ENCODE peak calls at places on chromosomes 4 and X, in ten cellular contexts. E, V, W, X, C, I, U, L, M and D are unnamed samples.
A peak's percentile ranks its signal among the peaks of the same experiment; 100 is the strongest.

GRCh38 chrX:87409113-87409841 is 108.3 kb upstream of the KLHL4 start:
- DNase-seq in E (peak; percentile 0), V (no peak), W (peak; percentile 88), X (no peak), C (peak; percentile 78), I (peak; percentile 1), U (no peak), L (no peak), M (peak; percentile 73), D (peak; percentile 86)

GRCh38 chr4:57910151-57910550 is 800.0 kb upstream of the IGFBP7 start:
- DNase-seq in E (no peak), V (no peak), W (no peak), X (no peak), C (no peak), I (no peak), U (no peak), L (no peak), M (no peak), D (no peak)

GRCh38 chr4:165343353-165344191 is 16.1 kb downstream of the MSMO1 start:
- DNase-seq in E (peak; percentile 36), V (no peak), W (no peak), X (no peak), C (no peak), I (no peak), U (no peak), L (peak; percentile 24), M (no peak), D (no peak)

GRCh38 chrX:134544189-134544588 is 84.2 kb downstream of the HPRT1 start:
- DNase-seq in E (no peak), V (no peak), W (no peak), X (no peak), C (no peak), I (no peak), U (no peak), L (no peak), M (no peak), D (no peak)

GRCh38 chr4:100935090-100935489 is 412.2 kb downstream of the PPP3CA start:
- DNase-seq in E (peak; percentile 26), V (no peak), W (no peak), X (peak; percentile 3), C (no peak), I (no peak), U (no peak), L (no peak), M (no peak), D (no peak)

GRCh38 chr4:22463179-22463578 is 52.7 kb downstream of the ADGRA3 start:
- DNase-seq in E (peak; percentile 44), V (no peak), W (no peak), X (no peak), C (no peak), I (no peak), U (no peak), L (no peak), M (no peak), D (no peak)

GRCh38 chr4:10491420-10491819 is 34.2 kb upstream of the ZNF518B start:
- DNase-seq in E (no peak), V (no peak), W (no peak), X (no peak), C (no peak), I (no peak), U (no peak), L (no peak), M (no peak), D (no peak)

GRCh38 chr4:144115519-144115918 is 25.0 kb downstream of the GYPA start:
- DNase-seq in E (no peak), V (no peak), W (no peak), X (no peak), C (no peak), I (no peak), U (no peak), L (no peak), M (no peak), D (no peak)

GRCh38 chrX:65752294-65752693 is 84.8 kb downstream of the MSN start:
- DNase-seq in E (no peak), V (no peak), W (no peak), X (no peak), C (no peak), I (no peak), U (no peak), L (no peak), M (no peak), D (no peak)

GRCh38 chrX:65745992-65746391 is 78.5 kb downstream of the MSN start:
- DNase-seq in E (peak; percentile 52), V (no peak), W (no peak), X (no peak), C (no peak), I (no peak), U (no peak), L (no peak), M (no peak), D (no peak)

GRCh38 chrX:65751511-65751910 is 84.1 kb downstream of the MSN start:
- DNase-seq in E (peak; percentile 48), V (no peak), W (no peak), X (no peak), C (no peak), I (no peak), U (no peak), L (no peak), M (no peak), D (no peak)

GRCh38 chrX:65755786-65756185 is 88.3 kb downstream of the MSN start:
- DNase-seq in E (peak; percentile 34), V (no peak), W (no peak), X (no peak), C (no peak), I (no peak), U (no peak), L (no peak), M (no peak), D (no peak)

GRCh38 chrX:65750674-65751469 is 83.4 kb downstream of the MSN start:
- DNase-seq in E (peak; percentile 97), V (no peak), W (no peak), X (no peak), C (no peak), I (no peak), U (no peak), L (no peak), M (no peak), D (no peak)
- H3K4me3 ChIP-seq in E (peak overlapping the region; percentile 17), V (no peak overlapping the region), W (no peak overlapping the region), X (no peak overlapping the region), C (no peak overlapping the region), I (no peak overlapping the region), U (no peak overlapping the region), L (no peak overlapping the region), M (no peak overlapping the region), D (no peak overlapping the region)

GRCh38 chr4:92303621-92304027 is at the start of gene GRID2:
- DNase-seq in E (no peak), V (no peak), W (no peak), X (no peak), C (no peak), I (peak; percentile 62), U (no peak), L (peak; percentile 75), M (no peak), D (no peak)

GRCh38 chr4:92304636-92305035 is 870 bp downstream of the GRID2 start:
- DNase-seq in E (no peak), V (no peak), W (no peak), X (no peak), C (no peak), I (peak; percentile 20), U (no peak), L (peak; percentile 43), M (no peak), D (no peak)

GRCh38 chr4:92305878-92306520 is 2.2 kb downstream of the GRID2 start:
- DNase-seq in E (no peak), V (no peak), W (no peak), X (no peak), C (no peak), I (peak; percentile 37), U (no peak), L (peak; percentile 55), M (no peak), D (no peak)

GRCh38 chr4:92304073-92304472 is 307 bp downstream of the GRID2 start:
- DNase-seq in E (no peak), V (no peak), W (no peak), X (no peak), C (no peak), I (peak; percentile 9), U (no peak), L (peak; percentile 30), M (no peak), D (no peak)

DNA sequence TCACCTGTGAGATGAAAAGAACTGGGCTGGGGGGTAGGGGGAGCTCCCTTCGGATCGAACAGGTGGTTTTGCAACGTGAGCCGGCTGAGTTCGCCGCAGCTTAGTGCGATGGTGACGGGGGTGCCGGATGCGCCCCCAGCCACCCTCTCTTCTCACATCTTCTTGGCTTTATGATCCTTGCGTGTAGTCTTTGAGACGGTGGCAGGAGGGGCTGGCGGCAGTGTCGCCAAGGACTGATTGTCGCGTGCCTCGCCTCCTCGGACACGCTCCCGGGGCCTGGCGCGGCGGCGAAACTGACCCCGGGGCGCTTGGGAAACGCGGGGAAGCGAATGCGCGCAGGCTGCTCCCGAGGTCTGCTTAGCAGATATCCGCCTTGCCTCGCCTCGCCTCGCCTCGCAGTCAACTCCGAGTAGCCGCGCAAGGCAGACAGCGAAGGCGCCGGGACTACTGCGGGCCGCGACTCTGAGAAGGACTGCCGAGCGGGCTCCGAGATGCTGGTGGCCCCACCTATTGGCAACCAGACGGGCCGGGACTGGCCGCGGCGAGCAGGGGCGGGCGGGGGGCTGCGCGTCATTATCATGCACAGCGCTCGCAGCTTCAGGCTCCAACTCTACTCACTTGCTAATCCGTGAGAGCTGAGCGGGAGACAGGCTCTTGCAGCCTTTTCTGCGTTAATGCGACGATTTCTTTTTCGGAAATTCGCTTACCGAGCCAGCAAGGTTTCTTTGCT is 1.5 kb downstream of the GRID2 start:
- DNase-seq in E (no peak), V (no peak), W (no peak), X (no peak), C (peak; percentile 39), I (peak; percentile 87), U (no peak), L (peak; percentile 94), M (no peak), D (peak; percentile 7)
- TF ChIP-seq CTCF in E (no peak), V (no peak), W (no peak), X (no peak), C (no peak), I (no peak), U (no peak), L (no peak), M (no peak), D (no peak)

DNA sequence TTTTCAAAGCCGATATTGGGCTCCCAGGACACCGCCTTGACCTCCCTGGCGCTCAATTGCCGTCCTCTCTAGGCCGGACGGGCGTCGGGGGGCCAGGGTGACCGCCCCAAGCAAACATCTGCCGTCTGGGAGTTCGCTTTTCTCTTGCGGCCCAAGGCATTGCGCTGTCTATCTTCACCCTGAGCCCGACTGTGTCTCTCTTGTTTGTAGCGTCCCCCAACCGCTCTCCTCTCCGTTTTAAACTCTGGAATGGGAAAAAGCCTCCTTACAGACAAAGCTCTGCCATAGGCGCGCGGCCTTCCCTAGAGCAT is 551 bp upstream of the ARX start:
- DNase-seq in E (no peak), V (no peak), W (no peak), X (no peak), C (no peak), I (no peak), U (no peak), L (peak; percentile 56), M (no peak), D (no peak)
- H3K4me3 ChIP-seq in E (no peak overlapping the region), V (no peak overlapping the region), W (no peak overlapping the region), X (no peak overlapping the region), C (no peak overlapping the region), I (no peak overlapping the region), U (no peak overlapping the region), L (no peak overlapping the region), M (peak overlapping the region; percentile 12), D (no peak overlapping the region)

GRCh38 chrX:119147486-119147885 is 19.9 kb upstream of the KIAA1210 start:
- DNase-seq in E (no peak), V (no peak), W (no peak), X (no peak), C (no peak), I (no peak), U (no peak), L (no peak), M (no peak), D (no peak)

GRCh38 chrX:119150163-119151135 is 22.8 kb upstream of the KIAA1210 start:
- DNase-seq in E (no peak), V (no peak), W (no peak), X (no peak), C (no peak), I (no peak), U (no peak), L (no peak), M (no peak), D (no peak)

DNA sequence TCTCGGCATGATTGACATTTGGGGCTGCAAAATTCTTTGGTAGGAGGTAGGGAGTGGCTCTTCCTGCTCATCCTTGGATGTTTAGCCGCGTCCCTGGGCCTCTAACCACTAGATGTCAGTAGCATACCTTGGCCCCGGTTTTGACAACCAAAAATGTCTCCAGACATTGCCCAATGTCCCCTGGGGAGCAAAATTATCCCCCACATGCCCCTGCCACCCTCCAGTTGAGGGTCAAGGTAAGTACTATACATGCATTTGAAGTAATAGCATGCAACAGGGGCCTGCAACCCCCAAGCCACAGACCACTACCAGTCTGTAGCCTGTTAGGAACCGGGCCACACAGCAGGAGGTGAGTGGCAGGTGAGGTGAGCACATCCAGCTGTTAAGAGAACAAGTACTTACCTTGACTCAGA is 17.6 kb upstream of the KIAA1210 start:
- DNase-seq in E (peak; percentile 30), V (no peak), W (no peak), X (no peak), C (no peak), I (peak; percentile 6), U (no peak), L (peak; percentile 31), M (no peak), D (peak; percentile 11)
- TF ChIP-seq CTCF in E (peak; percentile 32), V (no peak), W (no peak), X (peak; percentile 63), C (peak; percentile 65), I (peak; percentile 63), U (no peak), L (peak; percentile 48), M (no peak), D (peak; percentile 49)